ENCODE peak calls at places on chromosomes 7 and 10, in five cellular contexts. J is spleen; Z is CD8-positive, alpha-beta memory T cell; I is A549; U is GM23248. Q is an unnamed sample.

GRCh38 chr7:88789480-88790064 is 6.0 kb downstream of the TEX47 start:
- DNase-seq in J (no peak), Z (no peak), I (peak; percentile 27), U (peak; percentile 42), Q (no peak)

GRCh38 chr7:99562832-99563231 is 4.4 kb downstream of the ZNF655 start:
- DNase-seq in J (no peak), Z (peak; percentile 49), I (peak; percentile 96), U (peak; percentile 99), Q (no peak)

GRCh38 chr10:83990126-83990525 is 149.2 kb upstream of the GHITM start:
- DNase-seq in J (no peak), Z (no peak), I (no peak), U (no peak), Q (no peak)

GRCh38 chr10:122143238-122143841 is 127.8 kb upstream of the BTBD16 start:
- DNase-seq in J (no peak), Z (no peak), I (no peak), U (no peak), Q (peak; percentile 68)

GRCh38 chr10:125567529-125567928 is 115.4 kb downstream of the TEX36 start:
- DNase-seq in J (no peak), Z (no peak), I (no peak), U (no peak), Q (no peak)

GRCh38 chr7:151819826-151820225 is 57.1 kb downstream of the PRKAG2 start:
- DNase-seq in J (peak; percentile 37), Z (no peak), I (no peak), U (no peak), Q (no peak)

GRCh38 chr10:69885379-69886156 is 83.9 kb downstream of the COL13A1 start:
- DNase-seq in J (no peak), Z (no peak), I (no peak), U (peak; percentile 49), Q (no peak)

GRCh38 chr7:36280840-36281812 is 108.5 kb upstream of the ANLN start:
- DNase-seq in J (no peak), Z (no peak), I (peak; percentile 76), U (peak; percentile 97), Q (peak; percentile 35)

GRCh38 chr10:100315603-100316002 is 14.4 kb downstream of the PKD2L1 start:
- DNase-seq in J (no peak), Z (no peak), I (no peak), U (no peak), Q (no peak)

GRCh38 chr7:15602236-15602635 is 40.4 kb upstream of the AGMO start:
- DNase-seq in J (no peak), Z (no peak), I (no peak), U (no peak), Q (no peak)

GRCh38 chr7:131602994-131603372 is 46.6 kb upstream of the PODXL start:
- DNase-seq in J (no peak), Z (no peak), I (no peak), U (peak; percentile 48), Q (no peak)

GRCh38 chr10:130138479-130138866 is 2.3 kb downstream of the GLRX3 start:
- DNase-seq in J (no peak), Z (no peak), I (peak; percentile 62), U (peak; percentile 81), Q (no peak)

GRCh38 chr7:128102490-128103291 is 71.5 kb upstream of the LRRC4 start:
- DNase-seq in J (peak; percentile 51), Z (no peak), I (no peak), U (no peak), Q (no peak)

GRCh38 chr7:149838992-149839408 is 825 bp downstream of the ZNF862 start:
- DNase-seq in J (no peak), Z (no peak), I (peak; percentile 35), U (peak; percentile 68), Q (no peak)

GRCh38 chr7:16465469-16466086 is at the start of gene SOSTDC1:
- DNase-seq in J (no peak), Z (no peak), I (no peak), U (peak; percentile 23), Q (no peak)

GRCh38 chr10:107540981-107541380 is 376.5 kb upstream of the SORCS1 start:
- DNase-seq in J (no peak), Z (no peak), I (no peak), U (no peak), Q (no peak)

GRCh38 chr10:7357193-7357592 is 53.6 kb downstream of the SFMBT2 start:
- DNase-seq in J (no peak), Z (no peak), I (no peak), U (no peak), Q (no peak)

GRCh38 chr10:132604686-132605085 is 67.1 kb downstream of the INPP5A start:
- DNase-seq in J (no peak), Z (no peak), I (no peak), U (no peak), Q (no peak)

DNA sequence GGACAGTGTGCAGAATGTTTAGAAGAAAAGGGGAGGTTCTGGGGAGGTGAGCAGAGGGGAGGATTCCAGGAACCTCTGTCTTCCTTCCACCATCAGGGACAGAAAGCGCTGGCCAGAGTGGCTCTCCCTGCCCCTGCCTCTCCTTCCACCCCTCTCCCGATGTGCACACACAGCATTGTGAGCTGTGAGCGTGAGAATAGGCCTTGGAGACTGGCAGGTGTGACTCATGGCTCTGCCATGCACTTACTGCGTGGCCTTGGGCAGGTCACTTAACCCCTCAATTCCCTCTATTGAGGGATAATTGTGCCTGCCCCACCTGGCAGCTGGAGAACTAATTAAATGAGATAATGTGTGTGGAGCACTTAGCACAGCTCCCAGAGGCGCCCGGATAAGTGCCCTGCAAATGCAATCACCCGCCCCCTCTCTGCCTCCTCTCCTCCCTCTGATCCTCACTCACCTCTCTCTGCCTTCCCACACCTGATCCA is 115.4 kb downstream of the ZMIZ1 start:
- DNase-seq in J (no peak), Z (no peak), I (peak; percentile 83), U (peak; percentile 94), Q (no peak)
- H3K27ac ChIP-seq in J (peak overlapping the region; percentile 74), Z (no peak overlapping the region), I (peak overlapping the region; percentile 90), U (peak overlapping the region; percentile 74), Q (no peak overlapping the region)

GRCh38 chr7:98120559-98120958 is 13.9 kb downstream of the LMTK2 start:
- DNase-seq in J (no peak), Z (no peak), I (no peak), U (no peak), Q (no peak)
- H3K27ac ChIP-seq in J (no peak overlapping the region), Z (no peak overlapping the region), I (peak overlapping the region; percentile 28), U (no peak overlapping the region), Q (no peak overlapping the region)

DNA sequence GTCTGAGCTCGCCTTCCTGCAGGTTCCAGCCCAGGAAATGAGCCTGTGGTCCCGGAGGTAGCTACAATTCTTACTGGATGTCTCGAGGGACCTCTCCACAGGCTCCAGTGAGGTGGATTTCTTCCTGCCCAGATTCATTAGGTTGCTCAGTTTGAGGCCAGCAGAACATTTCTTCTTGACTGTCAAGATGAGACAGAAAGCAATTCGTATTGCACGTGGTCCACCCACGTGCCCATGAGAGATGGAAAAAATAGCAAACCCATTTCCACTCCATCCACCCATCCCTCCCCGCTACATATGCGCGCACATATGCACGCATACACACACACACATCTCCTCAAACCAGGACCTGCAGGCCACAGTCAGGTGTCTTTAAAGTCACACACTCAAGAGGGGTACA is 68.7 kb downstream of the VWA2 start:
- DNase-seq in J (peak; percentile 37), Z (no peak), I (no peak), U (no peak), Q (no peak)
- H3K27ac ChIP-seq in J (no peak overlapping the region), Z (no peak overlapping the region), I (peak overlapping the region; percentile 84), U (no peak overlapping the region), Q (no peak overlapping the region)

DNA sequence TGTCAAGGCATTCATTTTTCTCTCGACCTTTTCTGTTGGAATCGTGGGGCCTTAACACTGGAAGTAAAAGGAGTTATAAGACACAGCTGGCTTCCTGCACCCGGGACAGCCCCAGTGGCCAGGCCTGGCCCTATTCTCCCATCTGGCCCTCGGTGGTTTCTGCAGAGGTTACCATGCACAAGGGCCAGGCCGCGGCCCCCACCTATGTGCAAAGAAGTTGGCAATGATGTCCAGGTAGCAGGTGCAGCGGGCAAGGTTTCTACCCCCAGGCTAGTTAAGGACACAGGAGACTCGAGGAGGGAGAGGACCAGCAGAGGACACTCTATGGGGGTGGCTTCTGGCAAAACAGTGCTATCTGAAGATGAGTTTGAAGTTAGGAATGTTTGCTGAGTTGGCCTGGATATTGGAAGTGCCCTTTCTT is 97.3 kb downstream of the LHPP start:
- DNase-seq in J (peak; percentile 50), Z (no peak), I (no peak), U (peak; percentile 48), Q (no peak)
- H3K27ac ChIP-seq in J (no peak overlapping the region), Z (no peak overlapping the region), I (no peak overlapping the region), U (no peak overlapping the region), Q (no peak overlapping the region)

GRCh38 chr7:47782792-47783191 is 165.5 kb downstream of the PKD1L1 start:
- DNase-seq in J (no peak), Z (no peak), I (no peak), U (no peak), Q (no peak)
- H3K27ac ChIP-seq in J (no peak overlapping the region), Z (no peak overlapping the region), I (peak overlapping the region; percentile 95), U (peak overlapping the region; percentile 95), Q (no peak overlapping the region)

GRCh38 chr7:51613911-51614344 is 297.3 kb upstream of the COBL start:
- DNase-seq in J (no peak), Z (no peak), I (no peak), U (no peak), Q (no peak)
- H3K27ac ChIP-seq in J (no peak overlapping the region), Z (no peak overlapping the region), I (no peak overlapping the region), U (no peak overlapping the region), Q (peak overlapping the region; percentile 14)

Q was measured in caudate nucleus.